ENCODE peak calls at places on chromosomes 5 and 9, in nine cellular contexts. Q, X, E, S, P, M, B, Y and A are unnamed samples.
A peak's percentile ranks its signal among the peaks of the same experiment; 100 is the strongest.

GRCh38 chr5:135027318-135027698 is 6.7 kb downstream of the PITX1 start:
- DNase-seq in Q (no peak), X (no peak), E (no peak), S (no peak), P (no peak), M (no peak), B (no peak), Y (no peak), A (no peak)

GRCh38 chr5:43281840-43282658 is 31.2 kb downstream of the HMGCS1 start:
- DNase-seq in Q (peak; percentile 10), X (no peak), E (no peak), S (no peak), P (no peak), M (no peak), B (no peak), Y (no peak), A (no peak)

GRCh38 chr5:147939431-147940114 is 33.2 kb upstream of the C5orf46 start:
- DNase-seq in Q (no peak), X (no peak), E (no peak), S (no peak), P (no peak), M (no peak), B (no peak), Y (no peak), A (no peak)

GRCh38 chr5:155727512-155728145 is 599.3 kb upstream of the SGCD start:
- DNase-seq in Q (no peak), X (no peak), E (no peak), S (no peak), P (no peak), M (no peak), B (no peak), Y (no peak), A (no peak)

GRCh38 chr5:115735108-115735998 is 81.1 kb downstream of the CDO1 start:
- DNase-seq in Q (no peak), X (no peak), E (no peak), S (no peak), P (no peak), M (no peak), B (no peak), Y (no peak), A (no peak)

GRCh38 chr5:144547098-144547499 is 376.4 kb downstream of the KCTD16 start:
- DNase-seq in Q (peak; percentile 3), X (no peak), E (no peak), S (peak; percentile 26), P (no peak), M (no peak), B (no peak), Y (no peak), A (no peak)

GRCh38 chr9:78289474-78289873 is 7.5 kb upstream of the PSAT1 start:
- DNase-seq in Q (no peak), X (no peak), E (no peak), S (no peak), P (no peak), M (no peak), B (no peak), Y (no peak), A (no peak)

GRCh38 chr9:7103382-7104170 is 345.8 kb downstream of the KDM4C start:
- DNase-seq in Q (peak; percentile 8), X (no peak), E (no peak), S (no peak), P (no peak), M (peak; percentile 17), B (no peak), Y (no peak), A (no peak)

GRCh38 chr9:82923410-82924242 is 139.3 kb downstream of the RASEF start:
- DNase-seq in Q (no peak), X (no peak), E (no peak), S (no peak), P (no peak), M (no peak), B (no peak), Y (no peak), A (peak; percentile 12)

GRCh38 chr9:114988962-114989599 is 58.7 kb upstream of the TNFSF8 start:
- DNase-seq in Q (no peak), X (no peak), E (no peak), S (no peak), P (peak; percentile 66), M (no peak), B (no peak), Y (no peak), A (no peak)

DNA sequence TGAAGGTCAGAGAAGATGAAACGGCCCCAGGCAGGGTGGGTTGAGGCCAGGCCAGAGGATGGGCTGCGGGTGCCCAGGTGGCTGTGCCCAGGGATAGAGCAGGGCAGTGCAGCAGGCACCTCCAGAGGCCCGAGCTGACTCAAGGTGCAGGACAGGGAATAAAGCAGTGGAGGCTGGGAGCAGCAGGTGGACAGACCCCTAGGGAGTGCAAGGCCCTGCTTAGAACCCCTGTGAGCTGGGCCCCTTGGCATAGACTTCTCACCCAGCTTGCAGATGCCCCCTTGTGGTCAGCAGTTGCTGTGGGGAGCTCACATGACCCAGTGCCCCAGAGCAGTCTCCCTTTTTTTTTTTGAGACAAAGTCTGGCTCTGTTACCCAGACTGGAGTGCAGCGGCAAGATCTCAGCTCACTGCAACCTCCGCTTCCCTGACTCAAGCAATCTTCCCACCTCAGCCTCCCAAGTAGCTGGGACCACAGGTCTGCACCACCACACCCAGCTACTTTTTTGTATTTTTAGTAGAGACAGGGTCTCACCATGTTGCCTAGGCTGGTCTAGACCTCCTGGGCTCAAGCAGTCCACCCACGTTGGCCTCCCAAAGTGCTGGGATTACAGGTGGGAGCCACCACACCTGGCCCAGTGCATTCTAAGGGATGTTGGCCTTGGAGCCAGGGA is 118.8 kb downstream of the WNK2 start:
- DNase-seq in Q (peak; percentile 58), X (peak; percentile 63), E (no peak), S (peak; percentile 10), P (peak; percentile 75), M (peak; percentile 73), B (no peak), Y (no peak), A (peak; percentile 12)
- H3K4me3 ChIP-seq in Q (no peak overlapping the region), X (no peak overlapping the region), E (no peak overlapping the region), S (no peak overlapping the region), P (no peak overlapping the region), M (no peak overlapping the region), B (no peak overlapping the region), Y (no peak overlapping the region), A (no peak overlapping the region)

DNA sequence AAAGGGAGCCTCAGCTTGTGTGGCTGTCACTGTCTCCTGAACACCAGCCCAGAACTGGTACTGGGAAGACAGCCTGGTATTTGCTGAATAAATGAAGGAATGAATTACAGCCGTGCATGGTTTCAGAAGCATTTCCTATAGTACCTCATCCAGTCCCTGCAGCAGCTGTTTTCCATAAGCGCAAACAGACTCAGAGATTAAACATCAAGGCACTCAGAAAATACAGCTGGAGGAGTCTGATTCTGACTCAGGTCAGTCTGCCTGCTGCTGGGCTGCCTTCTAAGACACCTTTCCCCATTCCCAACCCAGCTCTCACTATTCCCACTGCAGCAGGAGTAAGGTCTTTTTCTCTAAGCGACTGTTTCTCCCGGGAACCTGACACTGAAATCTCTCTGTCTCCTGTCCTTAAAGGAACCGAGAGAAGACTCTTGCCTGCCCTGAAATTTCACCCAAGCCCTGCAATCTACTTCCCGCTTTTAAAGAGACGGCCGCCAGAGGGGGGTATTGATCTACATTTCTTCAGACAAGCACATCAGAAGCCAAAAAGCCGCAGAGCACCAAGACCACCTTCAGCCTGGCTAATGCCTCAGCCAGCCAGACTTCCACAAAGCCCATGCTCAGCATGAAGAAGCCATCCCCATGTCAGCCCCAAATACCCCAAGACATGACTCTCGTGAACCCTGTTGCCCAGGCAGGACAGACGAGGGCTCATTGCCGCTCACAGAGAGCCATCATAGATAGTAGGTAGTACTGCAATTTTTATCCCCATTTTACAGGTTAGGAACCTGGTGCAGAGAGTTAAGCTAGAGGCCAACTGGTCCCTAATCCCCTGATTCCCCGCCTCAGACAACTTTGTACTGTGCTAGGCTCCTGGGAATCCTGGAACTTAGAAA is 5.4 kb upstream of the FOXI1 start:
- DNase-seq in Q (peak; percentile 69), X (peak; percentile 84), E (peak; percentile 34), S (peak; percentile 51), P (peak; percentile 84), M (peak; percentile 92), B (peak; percentile 61), Y (peak; percentile 57), A (peak; percentile 80)
- TF ChIP-seq CTCF in Q (peak; percentile 71), X (peak; percentile 57), E (peak; percentile 71), S (peak; percentile 47), P (peak; percentile 60), M (peak; percentile 78), B (peak; percentile 70), Y (peak; percentile 70), A (peak; percentile 71)

DNA sequence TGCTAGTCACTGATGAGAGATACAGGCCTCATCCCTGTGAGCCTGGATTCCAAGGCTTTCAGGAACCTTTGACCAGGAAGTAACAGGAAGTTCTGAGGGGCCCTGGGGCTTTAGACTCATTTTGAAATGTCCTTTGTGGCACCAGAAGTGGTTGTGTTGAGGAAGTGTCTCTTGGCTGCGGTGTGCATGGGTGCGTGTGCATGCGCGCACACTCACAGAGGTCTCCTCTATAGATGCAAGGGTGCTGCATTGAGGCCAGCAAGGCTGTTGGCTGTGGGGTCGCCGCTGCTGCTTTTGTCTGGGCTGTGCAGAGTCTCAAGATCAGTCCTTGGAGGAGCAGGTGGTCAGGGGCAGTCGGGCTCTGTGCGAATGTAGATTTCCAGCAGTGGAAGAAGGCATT is 7.6 kb downstream of the RAB24 start:
- DNase-seq in Q (no peak), X (no peak), E (no peak), S (no peak), P (no peak), M (no peak), B (no peak), Y (no peak), A (no peak)
- H3K4me3 ChIP-seq in Q (no peak overlapping the region), X (no peak overlapping the region), E (no peak overlapping the region), S (no peak overlapping the region), P (no peak overlapping the region), M (no peak overlapping the region), B (no peak overlapping the region), Y (no peak overlapping the region), A (no peak overlapping the region)

GRCh38 chr9:135246248-135247173 is 159.0 kb downstream of the OLFM1 start:
- DNase-seq in Q (no peak), X (no peak), E (no peak), S (no peak), P (no peak), M (no peak), B (no peak), Y (no peak), A (no peak)
- TF ChIP-seq CTCF in Q (no peak), X (no peak), E (no peak), S (no peak), P (no peak), M (no peak), B (no peak), Y (no peak), A (no peak)

DNA sequence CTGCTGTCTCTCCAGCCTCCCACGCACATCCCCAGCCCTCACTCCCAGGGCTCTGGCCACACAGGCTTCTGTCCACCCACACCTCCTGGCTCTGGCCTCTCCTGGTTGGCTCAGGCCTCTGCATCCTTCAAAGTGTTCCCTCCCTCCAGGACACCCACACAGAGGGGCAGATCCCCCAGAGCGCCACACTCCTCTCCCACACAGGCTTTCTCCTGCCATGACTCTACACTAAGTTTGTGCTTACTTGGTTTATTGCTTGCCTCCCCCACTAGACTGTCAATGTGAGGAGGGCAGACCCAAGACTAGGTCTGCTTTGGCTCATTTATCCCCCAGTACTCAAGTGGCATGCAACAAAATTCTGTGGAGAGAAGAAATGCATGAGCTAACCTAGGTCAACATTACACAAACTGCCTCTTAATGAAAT is 67.0 kb upstream of the SPOCK1 start:
- DNase-seq in Q (peak; percentile 7), X (no peak), E (no peak), S (no peak), P (no peak), M (no peak), B (no peak), Y (no peak), A (no peak)
- H3K4me3 ChIP-seq in Q (no peak overlapping the region), X (no peak overlapping the region), E (no peak overlapping the region), S (no peak overlapping the region), P (no peak overlapping the region), M (no peak overlapping the region), B (no peak overlapping the region), Y (no peak overlapping the region), A (no peak overlapping the region)

GRCh38 chr9:138066049-138066448 is 188.5 kb downstream of the CACNA1B start:
- DNase-seq in Q (no peak), X (peak; percentile 40), E (no peak), S (no peak), P (no peak), M (no peak), B (no peak), Y (no peak), A (no peak)
- TF ChIP-seq CTCF in Q (no peak), X (no peak), E (no peak), S (no peak), P (no peak), M (no peak), B (no peak), Y (no peak), A (no peak)